ENCODE peak calls at places on chromosome 1, in seven cellular contexts. One of them, this sample, is unnamed.
A peak's percentile ranks its signal among the peaks of the same experiment; 100 is the strongest.

GRCh38 chr1:205444300-205444930 is 11.4 kb downstream of the BLACAT1 start:
- DNase-seq in adipocyte: no peak
- DNase-seq in right cardiac atrium: no peak
- DNase-seq in suprapubic skin: no peak
- DNase-seq in cardiac fibroblast: no peak
- DNase-seq in lower lobe of right lung: no peak
- DNase-seq in brain microvascular endothelial cell: no peak
- DNase-seq in this sample: no peak

GRCh38 chr1:93680121-93681094 is 1.2 kb downstream of the BCAR3 start:
- DNase-seq in cardiac fibroblast: peak; percentile 93
- DNase-seq in lower lobe of right lung: peak; percentile 87
- DNase-seq in right cardiac atrium: peak; percentile 86
- DNase-seq in adipocyte: peak; percentile 96
- DNase-seq in suprapubic skin: peak; percentile 91
- DNase-seq in brain microvascular endothelial cell: peak; percentile 78
- DNase-seq in this sample: no peak

GRCh38 chr1:67646145-67647035 is 38.6 kb upstream of the GADD45A start:
- DNase-seq in cardiac fibroblast: peak; percentile 20
- DNase-seq in brain microvascular endothelial cell: peak; percentile 7
- DNase-seq in right cardiac atrium: peak; percentile 48
- DNase-seq in adipocyte: peak; percentile 53
- DNase-seq in lower lobe of right lung: no peak
- DNase-seq in suprapubic skin: no peak
- DNase-seq in this sample: no peak

GRCh38 chr1:38235705-38236104 is 189.1 kb upstream of the POU3F1 start:
- DNase-seq in adipocyte: peak; percentile 66
- DNase-seq in suprapubic skin: no peak
- DNase-seq in brain microvascular endothelial cell: peak; percentile 24
- DNase-seq in lower lobe of right lung: no peak
- DNase-seq in cardiac fibroblast: peak; percentile 3
- DNase-seq in right cardiac atrium: no peak
- DNase-seq in this sample: no peak

GRCh38 chr1:101162300-101162699 is 74.5 kb upstream of the S1PR1 start:
- DNase-seq in right cardiac atrium: no peak
- DNase-seq in cardiac fibroblast: no peak
- DNase-seq in lower lobe of right lung: no peak
- DNase-seq in brain microvascular endothelial cell: no peak
- DNase-seq in suprapubic skin: no peak
- DNase-seq in adipocyte: no peak
- DNase-seq in this sample: no peak

GRCh38 chr1:23475134-23475628 is 8.8 kb downstream of the ASAP3 start:
- DNase-seq in adipocyte: peak; percentile 88
- DNase-seq in cardiac fibroblast: peak; percentile 89
- DNase-seq in lower lobe of right lung: no peak
- DNase-seq in brain microvascular endothelial cell: peak; percentile 90
- DNase-seq in suprapubic skin: no peak
- DNase-seq in right cardiac atrium: no peak
- DNase-seq in this sample: no peak

GRCh38 chr1:205294175-205294913 is 27.2 kb downstream of the NUAK2 start:
- DNase-seq in adipocyte: peak; percentile 74
- DNase-seq in cardiac fibroblast: peak; percentile 87
- DNase-seq in brain microvascular endothelial cell: peak; percentile 80
- DNase-seq in lower lobe of right lung: no peak
- DNase-seq in suprapubic skin: no peak
- DNase-seq in right cardiac atrium: peak; percentile 61
- DNase-seq in this sample: no peak

GRCh38 chr1:76260279-76260678 is 185.7 kb downstream of the ST6GALNAC3 start:
- DNase-seq in cardiac fibroblast: no peak
- DNase-seq in brain microvascular endothelial cell: no peak
- DNase-seq in adipocyte: no peak
- DNase-seq in suprapubic skin: no peak
- DNase-seq in right cardiac atrium: no peak
- DNase-seq in lower lobe of right lung: no peak
- DNase-seq in this sample: no peak

GRCh38 chr1:67957026-67957425 is 93.4 kb downstream of the DIRAS3 start:
- DNase-seq in brain microvascular endothelial cell: no peak
- DNase-seq in lower lobe of right lung: no peak
- DNase-seq in cardiac fibroblast: no peak
- DNase-seq in adipocyte: peak; percentile 68
- DNase-seq in suprapubic skin: no peak
- DNase-seq in right cardiac atrium: no peak
- DNase-seq in this sample: no peak

GRCh38 chr1:43005460-43006351 is 47.0 kb upstream of the SLC2A1 start:
- DNase-seq in suprapubic skin: no peak
- DNase-seq in lower lobe of right lung: no peak
- DNase-seq in adipocyte: no peak
- DNase-seq in brain microvascular endothelial cell: no peak
- DNase-seq in right cardiac atrium: no peak
- DNase-seq in cardiac fibroblast: no peak
- DNase-seq in this sample: no peak

GRCh38 chr1:94866178-94866822 is 46.1 kb downstream of the SLC44A3 start:
- DNase-seq in suprapubic skin: no peak
- DNase-seq in lower lobe of right lung: no peak
- DNase-seq in right cardiac atrium: no peak
- DNase-seq in adipocyte: peak; percentile 56
- DNase-seq in cardiac fibroblast: peak; percentile 19
- DNase-seq in brain microvascular endothelial cell: peak; percentile 49
- DNase-seq in this sample: no peak

GRCh38 chr1:207605444-207606361 is 39.2 kb upstream of the CR1L start:
- DNase-seq in right cardiac atrium: no peak
- DNase-seq in brain microvascular endothelial cell: no peak
- DNase-seq in adipocyte: no peak
- DNase-seq in suprapubic skin: no peak
- DNase-seq in lower lobe of right lung: no peak
- DNase-seq in cardiac fibroblast: no peak
- DNase-seq in this sample: no peak

GRCh38 chr1:173122958-173123852 is 72.5 kb upstream of the TNFSF18 start:
- DNase-seq in adipocyte: peak; percentile 96
- DNase-seq in cardiac fibroblast: peak; percentile 94
- DNase-seq in suprapubic skin: no peak
- DNase-seq in right cardiac atrium: peak; percentile 82
- DNase-seq in lower lobe of right lung: peak; percentile 80
- DNase-seq in brain microvascular endothelial cell: peak; percentile 79
- DNase-seq in this sample: no peak

GRCh38 chr1:22710688-22711024 is at the start of gene EPHB2:
- DNase-seq in adipocyte: peak; percentile 74
- DNase-seq in lower lobe of right lung: no peak
- DNase-seq in cardiac fibroblast: peak; percentile 11
- DNase-seq in suprapubic skin: no peak
- DNase-seq in right cardiac atrium: peak; percentile 67
- DNase-seq in brain microvascular endothelial cell: no peak
- DNase-seq in this sample: no peak

GRCh38 chr1:46278807-46279206 is 24.6 kb downstream of the LRRC41 start:
- DNase-seq in adipocyte: no peak
- DNase-seq in right cardiac atrium: no peak
- DNase-seq in lower lobe of right lung: no peak
- DNase-seq in suprapubic skin: no peak
- DNase-seq in cardiac fibroblast: peak; percentile 19
- DNase-seq in brain microvascular endothelial cell: no peak
- DNase-seq in this sample: no peak

GRCh38 chr1:67430358-67431155 is at the start of gene SERBP1:
- DNase-seq in brain microvascular endothelial cell: peak; percentile 95
- DNase-seq in right cardiac atrium: peak; percentile 97
- DNase-seq in lower lobe of right lung: peak; percentile 97
- DNase-seq in cardiac fibroblast: peak; percentile 96
- DNase-seq in suprapubic skin: peak; percentile 97
- DNase-seq in adipocyte: peak; percentile 98
- DNase-seq in this sample: peak; percentile 98

GRCh38 chr1:6956488-6957159 is 171.4 kb downstream of the CAMTA1 start:
- DNase-seq in brain microvascular endothelial cell: no peak
- DNase-seq in suprapubic skin: no peak
- DNase-seq in lower lobe of right lung: no peak
- DNase-seq in cardiac fibroblast: no peak
- DNase-seq in right cardiac atrium: no peak
- DNase-seq in adipocyte: no peak
- DNase-seq in this sample: no peak

GRCh38 chr1:87279201-87279860 is 49.3 kb upstream of the LMO4 start:
- DNase-seq in brain microvascular endothelial cell: peak; percentile 31
- DNase-seq in right cardiac atrium: peak; percentile 43
- DNase-seq in lower lobe of right lung: no peak
- DNase-seq in cardiac fibroblast: peak; percentile 53
- DNase-seq in suprapubic skin: no peak
- DNase-seq in adipocyte: no peak
- DNase-seq in this sample: no peak

GRCh38 chr1:221543529-221544120 is 198.3 kb downstream of the DUSP10 start:
- DNase-seq in lower lobe of right lung: no peak
- DNase-seq in adipocyte: peak; percentile 75
- DNase-seq in brain microvascular endothelial cell: peak; percentile 18
- DNase-seq in suprapubic skin: no peak
- DNase-seq in cardiac fibroblast: peak; percentile 70
- DNase-seq in right cardiac atrium: no peak
- DNase-seq in this sample: peak; percentile 11

GRCh38 chr1:180083164-180083563 is 71.5 kb upstream of the QSOX1 start:
- DNase-seq in cardiac fibroblast: peak; percentile 13
- DNase-seq in suprapubic skin: no peak
- DNase-seq in adipocyte: no peak
- DNase-seq in lower lobe of right lung: no peak
- DNase-seq in right cardiac atrium: no peak
- DNase-seq in brain microvascular endothelial cell: no peak
- DNase-seq in this sample: no peak

GRCh38 chr1:198970919-198971318 is 332.1 kb downstream of the PTPRC start:
- DNase-seq in cardiac fibroblast: peak; percentile 59
- DNase-seq in right cardiac atrium: no peak
- DNase-seq in lower lobe of right lung: no peak
- DNase-seq in adipocyte: peak; percentile 22
- DNase-seq in suprapubic skin: no peak
- DNase-seq in brain microvascular endothelial cell: no peak
- DNase-seq in this sample: no peak

GRCh38 chr1:150186789-150187559 is 37.3 kb downstream of the PLEKHO1 start:
- DNase-seq in cardiac fibroblast: peak; percentile 84
- DNase-seq in brain microvascular endothelial cell: peak; percentile 74
- DNase-seq in adipocyte: peak; percentile 83
- DNase-seq in suprapubic skin: no peak
- DNase-seq in lower lobe of right lung: no peak
- DNase-seq in right cardiac atrium: no peak
- DNase-seq in this sample: peak; percentile 54

GRCh38 chr1:61967750-61968149 is 225.5 kb downstream of the PATJ start:
- DNase-seq in adipocyte: peak; percentile 40
- DNase-seq in cardiac fibroblast: peak; percentile 9
- DNase-seq in brain microvascular endothelial cell: peak; percentile 59
- DNase-seq in suprapubic skin: no peak
- DNase-seq in right cardiac atrium: no peak
- DNase-seq in lower lobe of right lung: no peak
- DNase-seq in this sample: no peak

DNA sequence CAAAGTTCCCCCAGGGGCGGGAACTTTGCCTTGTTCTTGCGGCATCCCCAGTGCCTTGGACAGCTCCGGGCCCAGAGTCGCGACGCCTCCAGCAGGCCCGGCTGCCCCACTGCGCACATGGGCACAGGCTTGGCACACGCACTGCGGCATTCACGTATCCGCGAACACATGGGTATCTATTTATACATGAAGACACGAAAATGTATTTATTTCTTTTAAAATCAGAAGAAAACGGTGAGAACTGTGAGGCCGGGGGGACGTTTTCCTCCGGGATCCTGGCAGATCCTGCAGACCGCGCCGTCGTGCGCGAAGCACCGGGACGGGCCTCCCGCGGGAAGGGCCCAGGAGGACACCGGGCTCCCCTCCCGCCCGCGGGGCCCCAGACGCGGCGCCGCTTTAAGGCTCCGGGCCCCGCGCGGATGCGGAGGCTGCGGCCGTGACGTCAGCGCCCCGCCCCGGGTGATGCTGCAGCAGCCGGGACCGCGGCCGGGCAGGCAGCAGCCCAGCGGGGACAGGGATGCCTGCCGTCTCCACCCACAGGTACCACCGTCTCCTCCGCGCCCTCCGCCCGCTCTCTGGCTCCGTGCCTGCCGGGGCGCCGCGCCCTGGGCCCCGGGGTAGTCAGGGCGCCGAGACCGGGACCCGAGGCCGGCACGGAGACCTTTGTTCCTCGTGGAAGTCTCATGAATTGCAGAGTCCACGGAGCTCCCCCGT is at the start of gene SLC45A1:
- DNase-seq in cardiac fibroblast: peak; percentile 59
- DNase-seq in lower lobe of right lung: peak; percentile 85
- DNase-seq in adipocyte: peak; percentile 87
- DNase-seq in suprapubic skin: no peak
- DNase-seq in brain microvascular endothelial cell: peak; percentile 48
- DNase-seq in right cardiac atrium: peak; percentile 85
- DNase-seq in this sample: peak; percentile 9
- H3K4me3 ChIP-seq in cardiac fibroblast: peak within 1 kb of the TSS; percentile 66
- H3K4me3 ChIP-seq in lower lobe of right lung: peak within 1 kb of the TSS; percentile 66
- H3K4me3 ChIP-seq in adipocyte: peak within 1 kb of the TSS; percentile 82
- H3K4me3 ChIP-seq in suprapubic skin: peak within 1 kb of the TSS; percentile 59
- H3K4me3 ChIP-seq in brain microvascular endothelial cell: peak within 1 kb of the TSS; percentile 55
- H3K4me3 ChIP-seq in right cardiac atrium: peak within 1 kb of the TSS; percentile 72
- H3K4me3 ChIP-seq in this sample: peak within 1 kb of the TSS; percentile 46

GRCh38 chr1:203630697-203631096 is 4.1 kb downstream of the ATP2B4 start:
- DNase-seq in right cardiac atrium: no peak
- DNase-seq in suprapubic skin: no peak
- DNase-seq in cardiac fibroblast: no peak
- DNase-seq in adipocyte: peak; percentile 47
- DNase-seq in brain microvascular endothelial cell: no peak
- DNase-seq in lower lobe of right lung: no peak
- DNase-seq in this sample: no peak

GRCh38 chr1:203628997-203629508 is 2.4 kb downstream of the ATP2B4 start:
- DNase-seq in adipocyte: no peak
- DNase-seq in right cardiac atrium: no peak
- DNase-seq in brain microvascular endothelial cell: no peak
- DNase-seq in lower lobe of right lung: no peak
- DNase-seq in suprapubic skin: no peak
- DNase-seq in cardiac fibroblast: no peak
- DNase-seq in this sample: no peak

GRCh38 chr1:203628185-203628996 is 1.8 kb downstream of the ATP2B4 start:
- DNase-seq in cardiac fibroblast: peak; percentile 57
- DNase-seq in right cardiac atrium: peak; percentile 58
- DNase-seq in lower lobe of right lung: peak; percentile 64
- DNase-seq in adipocyte: peak; percentile 87
- DNase-seq in suprapubic skin: no peak
- DNase-seq in brain microvascular endothelial cell: peak; percentile 43
- DNase-seq in this sample: peak; percentile 93

GRCh38 chr1:203631349-203631748 is 4.7 kb downstream of the ATP2B4 start:
- DNase-seq in adipocyte: no peak
- DNase-seq in brain microvascular endothelial cell: no peak
- DNase-seq in suprapubic skin: no peak
- DNase-seq in cardiac fibroblast: no peak
- DNase-seq in right cardiac atrium: no peak
- DNase-seq in lower lobe of right lung: no peak
- DNase-seq in this sample: no peak

GRCh38 chr1:203629509-203630082 is 3.0 kb downstream of the ATP2B4 start:
- DNase-seq in suprapubic skin: peak; percentile 91
- DNase-seq in right cardiac atrium: peak; percentile 78
- DNase-seq in lower lobe of right lung: peak; percentile 85
- DNase-seq in adipocyte: peak; percentile 78
- DNase-seq in brain microvascular endothelial cell: no peak
- DNase-seq in cardiac fibroblast: peak; percentile 58
- DNase-seq in this sample: no peak
- H3K4me3 ChIP-seq in suprapubic skin: peak overlapping the region; percentile 75
- H3K4me3 ChIP-seq in right cardiac atrium: peak overlapping the region; percentile 94
- H3K4me3 ChIP-seq in lower lobe of right lung: peak overlapping the region; percentile 88
- H3K4me3 ChIP-seq in adipocyte: peak overlapping the region; percentile 95
- H3K4me3 ChIP-seq in brain microvascular endothelial cell: peak overlapping the region; percentile 77
- H3K4me3 ChIP-seq in cardiac fibroblast: peak overlapping the region; percentile 72
- H3K4me3 ChIP-seq in this sample: peak overlapping the region; percentile 90

GRCh38 chr1:4656533-4657140 is 2.2 kb downstream of the AJAP1 start:
- DNase-seq in lower lobe of right lung: no peak
- DNase-seq in suprapubic skin: no peak
- DNase-seq in right cardiac atrium: no peak
- DNase-seq in brain microvascular endothelial cell: no peak
- DNase-seq in cardiac fibroblast: no peak
- DNase-seq in adipocyte: no peak
- DNase-seq in this sample: no peak
- H3K4me3 ChIP-seq in lower lobe of right lung: no peak overlapping the region
- H3K4me3 ChIP-seq in suprapubic skin: no peak overlapping the region
- H3K4me3 ChIP-seq in right cardiac atrium: no peak overlapping the region
- H3K4me3 ChIP-seq in brain microvascular endothelial cell: peak overlapping the region; percentile 54
- H3K4me3 ChIP-seq in cardiac fibroblast: no peak overlapping the region
- H3K4me3 ChIP-seq in adipocyte: no peak overlapping the region
- H3K4me3 ChIP-seq in this sample: no peak overlapping the region

GRCh38 chr1:59061876-59062275 is 235.0 kb upstream of the FGGY start:
- DNase-seq in cardiac fibroblast: peak; percentile 98
- DNase-seq in lower lobe of right lung: peak; percentile 51
- DNase-seq in brain microvascular endothelial cell: peak; percentile 93
- DNase-seq in adipocyte: peak; percentile 95
- DNase-seq in suprapubic skin: peak; percentile 90
- DNase-seq in right cardiac atrium: peak; percentile 74
- DNase-seq in this sample: peak; percentile 43
- H3K4me3 ChIP-seq in cardiac fibroblast: peak overlapping the region; percentile 43
- H3K4me3 ChIP-seq in lower lobe of right lung: peak overlapping the region; percentile 29
- H3K4me3 ChIP-seq in brain microvascular endothelial cell: peak overlapping the region; percentile 53
- H3K4me3 ChIP-seq in adipocyte: peak overlapping the region; percentile 88
- H3K4me3 ChIP-seq in suprapubic skin: peak overlapping the region; percentile 19
- H3K4me3 ChIP-seq in right cardiac atrium: peak overlapping the region; percentile 71
- H3K4me3 ChIP-seq in this sample: no peak overlapping the region